ENCODE peak calls at places on chromosomes 5 and 9, in five cellular contexts. One of them, this sample, is unnamed.

GRCh38 chr9:110115341-110115820 is 92.6 kb downstream of the C9orf152 start:
- DNase-seq in MM.1S: no peak
- DNase-seq in mesendoderm: no peak
- DNase-seq in PC-3: no peak
- DNase-seq in keratinocyte: no peak
- DNase-seq in this sample: no peak

GRCh38 chr9:92097997-92098482 is 17.2 kb downstream of the SPTLC1 start:
- DNase-seq in mesendoderm: peak; percentile 83
- DNase-seq in PC-3: no peak
- DNase-seq in keratinocyte: peak; percentile 45
- DNase-seq in MM.1S: no peak
- DNase-seq in this sample: peak; percentile 94

GRCh38 chr9:36995927-36996471 is 38.1 kb downstream of the PAX5 start:
- DNase-seq in MM.1S: peak; percentile 49
- DNase-seq in keratinocyte: no peak
- DNase-seq in PC-3: peak; percentile 69
- DNase-seq in mesendoderm: peak; percentile 89
- DNase-seq in this sample: peak; percentile 93

GRCh38 chr5:5165541-5166002 is 25.4 kb downstream of the ADAMTS16 start:
- DNase-seq in PC-3: peak; percentile 67
- DNase-seq in mesendoderm: peak; percentile 79
- DNase-seq in MM.1S: no peak
- DNase-seq in keratinocyte: no peak
- DNase-seq in this sample: no peak

GRCh38 chr9:3074247-3074646 is 230.4 kb upstream of the PUM3 start:
- DNase-seq in MM.1S: no peak
- DNase-seq in keratinocyte: no peak
- DNase-seq in PC-3: peak; percentile 2
- DNase-seq in mesendoderm: no peak
- DNase-seq in this sample: peak; percentile 19

GRCh38 chr5:132439521-132440206 is 50.9 kb downstream of the IRF1 start:
- DNase-seq in PC-3: peak; percentile 46
- DNase-seq in mesendoderm: no peak
- DNase-seq in keratinocyte: no peak
- DNase-seq in MM.1S: no peak
- DNase-seq in this sample: no peak

GRCh38 chr5:55276771-55277170 is 30.7 kb downstream of the DHX29 start:
- DNase-seq in mesendoderm: no peak
- DNase-seq in keratinocyte: no peak
- DNase-seq in PC-3: peak; percentile 14
- DNase-seq in MM.1S: no peak
- DNase-seq in this sample: no peak

GRCh38 chr5:143241892-143242291 is 161.6 kb downstream of the NR3C1 start:
- DNase-seq in PC-3: peak; percentile 78
- DNase-seq in MM.1S: no peak
- DNase-seq in keratinocyte: no peak
- DNase-seq in mesendoderm: no peak
- DNase-seq in this sample: no peak

GRCh38 chr9:134301387-134302129 is 24.7 kb upstream of the RXRA start:
- DNase-seq in mesendoderm: no peak
- DNase-seq in MM.1S: peak; percentile 80
- DNase-seq in keratinocyte: no peak
- DNase-seq in PC-3: peak; percentile 64
- DNase-seq in this sample: no peak

GRCh38 chr5:38329132-38329715 is 70.9 kb downstream of the EGFLAM start:
- DNase-seq in mesendoderm: peak; percentile 52
- DNase-seq in MM.1S: no peak
- DNase-seq in keratinocyte: no peak
- DNase-seq in PC-3: peak; percentile 78
- DNase-seq in this sample: peak; percentile 17

GRCh38 chr9:15329539-15330109 is 22.6 kb upstream of the TTC39B start:
- DNase-seq in keratinocyte: no peak
- DNase-seq in MM.1S: no peak
- DNase-seq in mesendoderm: peak; percentile 19
- DNase-seq in PC-3: no peak
- DNase-seq in this sample: no peak

GRCh38 chr9:116715751-116716150 is 28.6 kb downstream of the TRIM32 start:
- DNase-seq in mesendoderm: peak; percentile 98
- DNase-seq in MM.1S: no peak
- DNase-seq in PC-3: no peak
- DNase-seq in keratinocyte: no peak
- DNase-seq in this sample: peak; percentile 57

GRCh38 chr9:117073071-117073470 is 341.8 kb downstream of the ASTN2 start:
- DNase-seq in mesendoderm: peak; percentile 55
- DNase-seq in keratinocyte: no peak
- DNase-seq in PC-3: no peak
- DNase-seq in MM.1S: no peak
- DNase-seq in this sample: peak; percentile 23

GRCh38 chr9:8183618-8184017 is 384.0 kb upstream of the DMAC1 start:
- DNase-seq in MM.1S: no peak
- DNase-seq in mesendoderm: peak; percentile 21
- DNase-seq in PC-3: no peak
- DNase-seq in keratinocyte: no peak
- DNase-seq in this sample: peak; percentile 26

GRCh38 chr5:106134549-106134948 is 1536.2 kb downstream of the EFNA5 start:
- DNase-seq in MM.1S: no peak
- DNase-seq in mesendoderm: no peak
- DNase-seq in PC-3: no peak
- DNase-seq in keratinocyte: no peak
- DNase-seq in this sample: no peak

GRCh38 chr9:112640311-112640710 is 77.6 kb downstream of the INIP start:
- DNase-seq in mesendoderm: no peak
- DNase-seq in keratinocyte: no peak
- DNase-seq in PC-3: no peak
- DNase-seq in MM.1S: no peak
- DNase-seq in this sample: no peak

GRCh38 chr5:180067986-180068385 is 3.6 kb downstream of the RNF130 start:
- DNase-seq in MM.1S: no peak
- DNase-seq in PC-3: no peak
- DNase-seq in mesendoderm: no peak
- DNase-seq in keratinocyte: no peak
- DNase-seq in this sample: no peak

GRCh38 chr5:38226091-38226490 is 32.3 kb upstream of the EGFLAM start:
- DNase-seq in PC-3: no peak
- DNase-seq in MM.1S: no peak
- DNase-seq in keratinocyte: no peak
- DNase-seq in mesendoderm: no peak
- DNase-seq in this sample: no peak

GRCh38 chr5:6424700-6425099 is 24.0 kb upstream of the UBE2QL1 start:
- DNase-seq in MM.1S: no peak
- DNase-seq in mesendoderm: no peak
- DNase-seq in PC-3: no peak
- DNase-seq in keratinocyte: no peak
- DNase-seq in this sample: no peak

GRCh38 chr5:36948041-36948440 is 71.5 kb downstream of the NIPBL start:
- DNase-seq in mesendoderm: no peak
- DNase-seq in MM.1S: no peak
- DNase-seq in keratinocyte: no peak
- DNase-seq in PC-3: peak; percentile 87
- DNase-seq in this sample: no peak

GRCh38 chr9:34962530-34962929 is 4.4 kb downstream of the PHF24 start:
- DNase-seq in PC-3: no peak
- DNase-seq in mesendoderm: no peak
- DNase-seq in MM.1S: no peak
- DNase-seq in keratinocyte: no peak
- DNase-seq in this sample: no peak

GRCh38 chr9:111113712-111114111 is 75.4 kb upstream of the LPAR1 start:
- DNase-seq in keratinocyte: no peak
- DNase-seq in PC-3: no peak
- DNase-seq in mesendoderm: peak; percentile 95
- DNase-seq in MM.1S: no peak
- DNase-seq in this sample: no peak

GRCh38 chr5:2894347-2895135 is 143.1 kb upstream of the IRX2 start:
- DNase-seq in mesendoderm: no peak
- DNase-seq in PC-3: no peak
- DNase-seq in MM.1S: no peak
- DNase-seq in keratinocyte: no peak
- DNase-seq in this sample: no peak

GRCh38 chr5:170848033-170848432 is 13.8 kb upstream of the RANBP17 start:
- DNase-seq in keratinocyte: no peak
- DNase-seq in mesendoderm: no peak
- DNase-seq in MM.1S: no peak
- DNase-seq in PC-3: peak; percentile 30
- DNase-seq in this sample: no peak

GRCh38 chr9:116924462-116925110 is 237.5 kb downstream of the TRIM32 start:
- DNase-seq in MM.1S: no peak
- DNase-seq in PC-3: peak; percentile 9
- DNase-seq in keratinocyte: no peak
- DNase-seq in mesendoderm: no peak
- DNase-seq in this sample: no peak

GRCh38 chr5:179608131-179608581 is 15.3 kb downstream of the HNRNPH1 start:
- DNase-seq in keratinocyte: no peak
- DNase-seq in mesendoderm: peak; percentile 51
- DNase-seq in MM.1S: peak; percentile 72
- DNase-seq in PC-3: no peak
- DNase-seq in this sample: no peak

GRCh38 chr5:134714120-134714519 is 24.2 kb upstream of the CAMLG start:
- DNase-seq in keratinocyte: no peak
- DNase-seq in PC-3: no peak
- DNase-seq in mesendoderm: peak; percentile 62
- DNase-seq in MM.1S: no peak
- DNase-seq in this sample: peak; percentile 8

GRCh38 chr5:15789661-15790060 is 289.7 kb downstream of the FBXL7 start:
- DNase-seq in keratinocyte: no peak
- DNase-seq in PC-3: no peak
- DNase-seq in MM.1S: no peak
- DNase-seq in mesendoderm: peak; percentile 15
- DNase-seq in this sample: no peak

GRCh38 chr9:111451570-111451969 is 32.6 kb downstream of the ECPAS start:
- DNase-seq in keratinocyte: no peak
- DNase-seq in MM.1S: no peak
- DNase-seq in mesendoderm: no peak
- DNase-seq in PC-3: no peak
- DNase-seq in this sample: no peak

GRCh38 chr5:100779669-100780375 is 123.3 kb downstream of the ST8SIA4 start:
- DNase-seq in mesendoderm: no peak
- DNase-seq in keratinocyte: no peak
- DNase-seq in PC-3: no peak
- DNase-seq in MM.1S: peak; percentile 65
- DNase-seq in this sample: no peak

GRCh38 chr9:115674091-115674490 is 479.5 kb upstream of the PAPPA start:
- DNase-seq in MM.1S: no peak
- DNase-seq in keratinocyte: no peak
- DNase-seq in PC-3: no peak
- DNase-seq in mesendoderm: no peak
- DNase-seq in this sample: no peak

GRCh38 chr9:20408513-20408912 is 213.8 kb downstream of the MLLT3 start:
- DNase-seq in MM.1S: no peak
- DNase-seq in keratinocyte: no peak
- DNase-seq in PC-3: no peak
- DNase-seq in mesendoderm: peak; percentile 6
- DNase-seq in this sample: peak; percentile 50

DNA sequence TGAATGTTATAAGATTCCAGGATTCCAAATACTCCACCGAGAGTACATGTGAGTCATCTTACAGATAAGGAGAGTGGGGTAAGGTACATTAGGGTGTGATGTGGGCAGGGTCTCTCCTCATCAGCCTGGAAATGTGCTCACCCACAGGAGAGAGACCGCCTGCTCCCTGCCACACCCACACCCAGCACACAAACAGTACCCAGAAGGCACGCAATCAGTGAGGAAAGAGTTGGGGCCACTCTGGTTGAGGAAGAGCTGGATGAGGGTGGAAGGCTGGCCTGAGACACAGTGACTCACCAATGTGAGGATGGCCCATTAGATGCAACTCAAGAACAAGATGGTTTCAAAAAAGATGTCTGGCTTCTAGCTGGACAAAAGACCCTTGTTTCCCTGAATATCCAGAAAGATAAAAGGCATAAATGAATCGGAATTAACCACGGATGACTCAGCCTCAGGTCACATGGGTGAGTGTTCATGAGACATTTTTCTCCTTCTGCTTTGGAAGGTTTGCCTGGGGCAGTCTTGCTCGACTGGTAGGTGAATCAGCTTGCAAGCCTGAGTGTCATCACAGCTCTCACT is 51.1 kb upstream of the LHFPL2 start:
- DNase-seq in keratinocyte: peak; percentile 99
- DNase-seq in mesendoderm: peak; percentile 50
- DNase-seq in PC-3: peak; percentile 97
- DNase-seq in MM.1S: no peak
- DNase-seq in this sample: no peak
- H3K4me2 ChIP-seq in keratinocyte: peak overlapping the region; percentile 45
- H3K4me2 ChIP-seq in mesendoderm: no peak overlapping the region
- H3K4me2 ChIP-seq in PC-3: peak overlapping the region; percentile 47
- H3K4me2 ChIP-seq in MM.1S: no peak overlapping the region
- H3K4me2 ChIP-seq in this sample: no peak overlapping the region

GRCh38 chr9:76987594-76988200 is 31.8 kb upstream of the FOXB2 start:
- DNase-seq in PC-3: peak; percentile 69
- DNase-seq in MM.1S: peak; percentile 57
- DNase-seq in mesendoderm: peak; percentile 82
- DNase-seq in keratinocyte: no peak
- DNase-seq in this sample: peak; percentile 88

GRCh38 chr9:76984476-76984875 is 35.0 kb upstream of the FOXB2 start:
- DNase-seq in keratinocyte: no peak
- DNase-seq in MM.1S: no peak
- DNase-seq in PC-3: no peak
- DNase-seq in mesendoderm: no peak
- DNase-seq in this sample: no peak

GRCh38 chr9:76988941-76989340 is 30.5 kb upstream of the FOXB2 start:
- DNase-seq in PC-3: no peak
- DNase-seq in mesendoderm: no peak
- DNase-seq in keratinocyte: no peak
- DNase-seq in MM.1S: no peak
- DNase-seq in this sample: no peak

GRCh38 chr9:76989501-76989900 is 30.0 kb upstream of the FOXB2 start:
- DNase-seq in keratinocyte: no peak
- DNase-seq in PC-3: no peak
- DNase-seq in mesendoderm: no peak
- DNase-seq in MM.1S: no peak
- DNase-seq in this sample: no peak

DNA sequence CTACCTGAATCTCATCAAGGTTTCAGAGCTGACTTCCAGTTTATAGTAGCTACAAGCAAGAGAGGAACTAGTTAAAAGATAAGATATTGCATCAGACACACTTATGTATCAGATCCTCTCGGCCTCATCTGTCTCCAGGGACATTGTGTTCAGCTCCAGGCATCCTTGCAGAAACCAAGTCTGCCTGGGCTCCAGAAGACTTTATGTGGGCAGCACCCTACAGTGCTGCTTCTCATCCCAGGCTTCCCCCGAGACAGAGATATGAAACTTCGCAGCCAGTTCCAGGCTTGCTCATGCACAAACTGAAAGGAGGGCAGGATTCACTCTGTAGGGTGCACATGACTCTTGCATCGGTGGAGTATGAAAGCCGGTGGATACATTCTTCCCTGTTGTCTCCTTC is 33.9 kb upstream of the FOXB2 start:
- DNase-seq in PC-3: no peak
- DNase-seq in keratinocyte: no peak
- DNase-seq in MM.1S: no peak
- DNase-seq in mesendoderm: no peak
- DNase-seq in this sample: no peak
- H3K4me2 ChIP-seq in PC-3: no peak overlapping the region
- H3K4me2 ChIP-seq in keratinocyte: no peak overlapping the region
- H3K4me2 ChIP-seq in MM.1S: no peak overlapping the region
- H3K4me2 ChIP-seq in mesendoderm: no peak overlapping the region
- H3K4me2 ChIP-seq in this sample: no peak overlapping the region

GRCh38 chr9:91060520-91061343 is 259.1 kb downstream of the SYK start:
- DNase-seq in MM.1S: no peak
- DNase-seq in PC-3: peak; percentile 94
- DNase-seq in mesendoderm: no peak
- DNase-seq in keratinocyte: no peak
- DNase-seq in this sample: no peak
- H3K4me2 ChIP-seq in MM.1S: no peak overlapping the region
- H3K4me2 ChIP-seq in PC-3: peak overlapping the region; percentile 63
- H3K4me2 ChIP-seq in mesendoderm: no peak overlapping the region
- H3K4me2 ChIP-seq in keratinocyte: peak overlapping the region; percentile 73
- H3K4me2 ChIP-seq in this sample: no peak overlapping the region

GRCh38 chr5:172878585-172879433 is 44.8 kb downstream of the ERGIC1 start:
- DNase-seq in MM.1S: no peak
- DNase-seq in mesendoderm: no peak
- DNase-seq in PC-3: no peak
- DNase-seq in keratinocyte: no peak
- DNase-seq in this sample: no peak
- H3K4me2 ChIP-seq in MM.1S: no peak overlapping the region
- H3K4me2 ChIP-seq in mesendoderm: no peak overlapping the region
- H3K4me2 ChIP-seq in PC-3: no peak overlapping the region
- H3K4me2 ChIP-seq in keratinocyte: no peak overlapping the region
- H3K4me2 ChIP-seq in this sample: no peak overlapping the region

This sample was measured in GM23338.